ENCODE peak calls at places on chromosomes 5 and 9, in eight cellular contexts. Z is upper lobe of right lung, C is transverse colon, B is tibial nerve, K is SK-N-SH, L is uterus, D is cardiac muscle cell, S is colonic mucosa. P is an unnamed sample.

GRCh38 chr9:84667571-84668203 is 1.8 kb upstream of the NTRK2 start:
- DNase-seq in Z (no peak), C (no peak), B (peak), K (peak), L (no peak), D (peak), S (peak), P (no peak)

GRCh38 chr9:31776471-31776870 is 608.0 kb upstream of the ACO1 start:
- DNase-seq in Z (no peak), C (no peak), B (no peak), K (no peak), L (no peak), D (no peak), S (no peak), P (no peak)

GRCh38 chr5:156718985-156719384 is 131.1 kb upstream of the PPP1R2B start:
- DNase-seq in Z (no peak), C (no peak), B (no peak), K (no peak), L (no peak), D (no peak), S (no peak), P (no peak)

GRCh38 chr9:127828262-127829031 is 25.8 kb downstream of the FPGS start:
- DNase-seq in Z (peak), C (peak), B (peak), K (no peak), L (peak), D (peak), S (peak), P (no peak)

GRCh38 chr9:72977670-72978069 is 24.8 kb upstream of the ALDH1A1 start:
- DNase-seq in Z (no peak), C (no peak), B (no peak), K (no peak), L (no peak), D (no peak), S (no peak), P (no peak)

GRCh38 chr5:23027830-23028229 is 174.7 kb upstream of the CDH12 start:
- DNase-seq in Z (no peak), C (no peak), B (no peak), K (no peak), L (no peak), D (no peak), S (no peak), P (no peak)

GRCh38 chr5:60883229-60883628 is 39.2 kb upstream of the ELOVL7 start:
- DNase-seq in Z (no peak), C (no peak), B (no peak), K (peak), L (no peak), D (no peak), S (no peak), P (no peak)

GRCh38 chr9:110129460-110129859 is 78.5 kb downstream of the C9orf152 start:
- DNase-seq in Z (no peak), C (no peak), B (no peak), K (no peak), L (no peak), D (no peak), S (no peak), P (no peak)

GRCh38 chr5:140391312-140391711 is 10.3 kb upstream of the ANKHD1 start:
- DNase-seq in Z (no peak), C (no peak), B (no peak), K (no peak), L (no peak), D (no peak), S (no peak), P (no peak)

GRCh38 chr5:151810907-151811306 is 39.2 kb downstream of the G3BP1 start:
- DNase-seq in Z (no peak), C (no peak), B (no peak), K (no peak), L (no peak), D (no peak), S (no peak), P (no peak)

GRCh38 chr9:89642789-89643188 is 38.0 kb downstream of the GADD45G start:
- DNase-seq in Z (no peak), C (no peak), B (no peak), K (no peak), L (no peak), D (no peak), S (no peak), P (no peak)

GRCh38 chr5:120457839-120458507 is 6.1 kb upstream of the PRR16 start:
- DNase-seq in Z (peak), C (peak), B (peak), K (no peak), L (peak), D (peak), S (peak), P (no peak)

GRCh38 chr9:93907551-93908199 is 47.5 kb downstream of the BARX1 start:
- DNase-seq in Z (no peak), C (no peak), B (no peak), K (no peak), L (no peak), D (no peak), S (no peak), P (no peak)

GRCh38 chr5:168477060-168477459 is 9.2 kb upstream of the RARS1 start:
- DNase-seq in Z (no peak), C (no peak), B (no peak), K (no peak), L (no peak), D (no peak), S (no peak), P (no peak)

GRCh38 chr5:1026700-1027621 is 18.4 kb downstream of the NKD2 start:
- DNase-seq in Z (no peak), C (no peak), B (no peak), K (peak), L (no peak), D (no peak), S (no peak), P (no peak)

GRCh38 chr9:125493861-125494554 is 213.0 kb downstream of the MAPKAP1 start:
- DNase-seq in Z (no peak), C (no peak), B (no peak), K (no peak), L (no peak), D (no peak), S (no peak), P (no peak)

GRCh38 chr9:80369641-80370040 is 797.9 kb downstream of the TLE4 start:
- DNase-seq in Z (no peak), C (no peak), B (no peak), K (no peak), L (no peak), D (peak), S (no peak), P (no peak)

GRCh38 chr9:111153973-111154590 is 115.8 kb upstream of the LPAR1 start:
- DNase-seq in Z (no peak), C (no peak), B (no peak), K (no peak), L (no peak), D (no peak), S (no peak), P (no peak)

GRCh38 chr9:99262949-99263418 is 40.9 kb downstream of the SEC61B start:
- DNase-seq in Z (no peak), C (no peak), B (no peak), K (no peak), L (no peak), D (no peak), S (no peak), P (no peak)

GRCh38 chr5:180142824-180143610 is 66.0 kb downstream of the RASGEF1C start:
- DNase-seq in Z (no peak), C (no peak), B (no peak), K (no peak), L (no peak), D (no peak), S (no peak), P (no peak)

GRCh38 chr9:120868339-120868675 is 8.7 kb downstream of the PHF19 start:
- DNase-seq in Z (no peak), C (no peak), B (no peak), K (no peak), L (no peak), D (no peak), S (no peak), P (no peak)

GRCh38 chr5:9888517-9888916 is 258.4 kb upstream of the TAS2R1 start:
- DNase-seq in Z (no peak), C (no peak), B (no peak), K (no peak), L (no peak), D (no peak), S (no peak), P (no peak)

GRCh38 chr5:72682561-72682960 is 133.9 kb upstream of the TNPO1 start:
- DNase-seq in Z (no peak), C (no peak), B (no peak), K (no peak), L (no peak), D (no peak), S (no peak), P (no peak)

GRCh38 chr5:83583859-83584258 is 112.3 kb downstream of the VCAN start:
- DNase-seq in Z (no peak), C (no peak), B (no peak), K (no peak), L (no peak), D (no peak), S (no peak), P (no peak)

GRCh38 chr5:14767942-14768837 is 103.4 kb downstream of the ANKH start:
- DNase-seq in Z (no peak), C (no peak), B (no peak), K (no peak), L (no peak), D (no peak), S (no peak), P (no peak)

GRCh38 chr9:14098102-14098501 is 215.8 kb downstream of the NFIB start:
- DNase-seq in Z (no peak), C (no peak), B (no peak), K (no peak), L (no peak), D (no peak), S (no peak), P (no peak)

GRCh38 chr9:76109953-76110352 is 219.5 kb downstream of the PCSK5 start:
- DNase-seq in Z (no peak), C (no peak), B (no peak), K (no peak), L (no peak), D (no peak), S (no peak), P (no peak)

GRCh38 chr5:52893105-52893504 is 96.0 kb upstream of the ITGA2 start:
- DNase-seq in Z (no peak), C (no peak), B (no peak), K (no peak), L (no peak), D (no peak), S (no peak), P (no peak)

GRCh38 chr5:95007953-95008596 is 276.8 kb downstream of the MCTP1 start:
- DNase-seq in Z (no peak), C (no peak), B (no peak), K (no peak), L (no peak), D (no peak), S (no peak), P (no peak)

GRCh38 chr5:17123785-17124184 is 93.6 kb upstream of the BASP1 start:
- DNase-seq in Z (no peak), C (no peak), B (no peak), K (no peak), L (no peak), D (no peak), S (no peak), P (no peak)

GRCh38 chr9:8474937-8475336 is 675.4 kb upstream of the DMAC1 start:
- DNase-seq in Z (no peak), C (no peak), B (no peak), K (no peak), L (no peak), D (no peak), S (no peak), P (no peak)

GRCh38 chr5:68333649-68334549 is 118.3 kb downstream of the PIK3R1 start:
- DNase-seq in Z (no peak), C (no peak), B (no peak), K (no peak), L (no peak), D (no peak), S (no peak), P (no peak)
- H3K27ac ChIP-seq in Z (no peak), C (no peak), B (no peak), K (no peak), L (no peak), D (no peak), S (no peak), P (no peak)

GRCh38 chr9:131591845-131592208 is 46.5 kb downstream of the PRRT1B start:
- DNase-seq in Z (no peak), C (no peak), B (no peak), K (no peak), L (no peak), D (no peak), S (no peak), P (no peak)

GRCh38 chr9:131590907-131591844 is 45.9 kb downstream of the PRRT1B start:
- DNase-seq in Z (peak), C (peak), B (peak), K (peak), L (peak), D (peak), S (peak), P (peak)

GRCh38 chr9:131589993-131590392 is 44.7 kb downstream of the PRRT1B start:
- DNase-seq in Z (no peak), C (no peak), B (no peak), K (no peak), L (no peak), D (no peak), S (no peak), P (no peak)

GRCh38 chr9:131589124-131589711 is 43.9 kb downstream of the PRRT1B start:
- DNase-seq in Z (no peak), C (no peak), B (no peak), K (no peak), L (no peak), D (no peak), S (no peak), P (no peak)

GRCh38 chr9:131590449-131590848 is 45.1 kb downstream of the PRRT1B start:
- DNase-seq in Z (no peak), C (no peak), B (no peak), K (no peak), L (no peak), D (no peak), S (no peak), P (no peak)
- H3K27ac ChIP-seq in Z (no peak), C (no peak), B (no peak), K (no peak), L (no peak), D (no peak), S (no peak), P (no peak)

GRCh38 chr5:29276371-29276770 is 1917.1 kb upstream of the CDH6 start:
- DNase-seq in Z (no peak), C (no peak), B (no peak), K (no peak), L (no peak), D (no peak), S (no peak), P (no peak)
- H3K27ac ChIP-seq in Z (no peak), C (no peak), B (no peak), K (no peak), L (no peak), D (no peak), S (no peak), P (no peak)

GRCh38 chr5:172556262-172556661 is 84.8 kb upstream of the NEURL1B start:
- DNase-seq in Z (no peak), C (no peak), B (no peak), K (no peak), L (no peak), D (no peak), S (no peak), P (no peak)

GRCh38 chr5:172558076-172558990 is 82.7 kb upstream of the NEURL1B start:
- DNase-seq in Z (no peak), C (no peak), B (no peak), K (no peak), L (no peak), D (no peak), S (no peak), P (no peak)

GRCh38 chr5:172554562-172554961 is 86.5 kb upstream of the NEURL1B start:
- DNase-seq in Z (no peak), C (peak), B (no peak), K (no peak), L (peak), D (no peak), S (no peak), P (no peak)

GRCh38 chr5:172559004-172559932 is 81.8 kb upstream of the NEURL1B start:
- DNase-seq in Z (no peak), C (peak), B (peak), K (no peak), L (peak), D (no peak), S (peak), P (no peak)

GRCh38 chr5:172556971-172557461 is 84.0 kb upstream of the NEURL1B start:
- DNase-seq in Z (no peak), C (peak), B (no peak), K (no peak), L (peak), D (peak), S (peak), P (no peak)
- H3K27ac ChIP-seq in Z (peak), C (peak), B (no peak), K (no peak), L (peak), D (peak), S (no peak), P (no peak)

DNA sequence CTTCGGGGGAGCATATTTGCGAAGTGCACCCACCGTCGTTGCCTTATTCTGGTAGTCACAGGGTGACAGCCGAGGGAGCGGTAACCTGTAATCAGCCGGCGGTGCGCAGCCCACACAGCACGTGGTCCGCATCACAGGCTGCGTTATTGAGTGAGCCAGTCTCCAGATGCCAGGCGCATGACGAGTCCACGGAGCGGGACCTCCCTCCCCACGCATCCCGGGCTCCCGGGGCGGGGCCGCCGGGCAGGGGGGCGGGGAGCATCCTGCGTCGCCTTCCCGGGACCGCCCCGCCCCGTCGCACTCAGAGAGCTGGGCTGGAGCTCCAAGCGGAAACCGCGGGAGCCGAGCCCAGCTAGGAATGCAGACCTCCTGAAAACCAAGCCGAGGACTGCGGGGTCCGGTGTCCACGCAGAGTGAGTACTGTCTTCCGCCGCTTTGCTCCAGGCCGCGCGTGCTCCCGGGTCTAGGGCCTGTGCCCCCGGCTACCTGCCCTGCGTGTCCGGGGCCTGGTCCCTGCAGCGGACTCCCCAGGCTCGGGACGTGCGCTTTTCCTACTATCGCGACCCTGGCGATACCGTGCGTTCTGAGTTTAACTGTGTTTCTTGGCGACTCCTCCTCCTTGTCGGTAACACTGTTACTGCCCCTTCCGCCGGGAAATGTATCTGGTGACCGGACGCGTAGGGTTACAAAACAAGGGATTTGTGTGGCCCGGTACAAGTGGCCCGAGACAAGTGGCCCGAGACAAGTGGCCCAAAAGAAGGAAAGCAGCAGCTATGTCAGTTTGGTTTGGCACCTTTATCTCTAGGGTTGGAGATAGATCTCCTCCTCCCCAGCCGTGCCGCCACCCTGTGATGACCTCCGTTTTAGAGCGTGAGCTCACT is 40.6 kb downstream of the CAST start:
- DNase-seq in Z (peak), C (peak), B (peak), K (peak), L (peak), D (peak), S (peak), P (peak)
- H3K27ac ChIP-seq in Z (peak), C (peak), B (peak), K (peak), L (peak), D (peak), S (peak), P (peak)

P was measured in caudate nucleus.